ENCODE peak calls at places on chromosomes 12 and 14, in seven cellular contexts. Z is GM23248, O is PC-3, D is H1, L is HCT116, V is mammary epithelial cell, W is fibroblast of lung. J is an unnamed sample. For H3K4me1, the result is how much of the 10 kb centered on the place peaks cover.

GRCh38 chr14:55129428-55130193 is 559 bp downstream of the LGALS3 start:
- DNase-seq in Z (peak), O (peak), D (peak), L (no peak), V (peak), W (peak), J (peak)

GRCh38 chr12:109592905-109593272 is 19.3 kb downstream of the MVK start:
- DNase-seq in Z (no peak), O (no peak), D (no peak), L (no peak), V (no peak), W (no peak), J (no peak)

GRCh38 chr12:56684745-56685369 is 3.2 kb downstream of the PTGES3 start:
- DNase-seq in Z (peak), O (peak), D (no peak), L (no peak), V (no peak), W (no peak), J (peak)

GRCh38 chr12:80702889-80703605 is 4.4 kb upstream of the MYF6 start:
- DNase-seq in Z (peak), O (peak), D (no peak), L (no peak), V (peak), W (peak), J (no peak)

GRCh38 chr14:74906923-74907620 is 16.0 kb downstream of the RPS6KL1 start:
- DNase-seq in Z (peak), O (no peak), D (no peak), L (no peak), V (no peak), W (no peak), J (peak)

GRCh38 chr12:108597559-108598471 is at the start of gene TMEM119:
- DNase-seq in Z (peak), O (no peak), D (no peak), L (no peak), V (no peak), W (peak), J (peak)

GRCh38 chr12:96400631-96401060 is 407 bp upstream of the CDK17 start:
- DNase-seq in Z (peak), O (peak), D (peak), L (no peak), V (peak), W (peak), J (no peak)

GRCh38 chr14:28577711-28578131 is 188.9 kb upstream of the FOXG1 start:
- DNase-seq in Z (no peak), O (peak), D (no peak), L (no peak), V (peak), W (peak), J (no peak)

GRCh38 chr12:131506426-131506825 is 204.5 kb upstream of the SFSWAP start:
- DNase-seq in Z (no peak), O (no peak), D (no peak), L (no peak), V (no peak), W (no peak), J (no peak)

GRCh38 chr12:88876867-88877266 is 296.6 kb upstream of the KITLG start:
- DNase-seq in Z (peak), O (peak), D (no peak), L (no peak), V (peak), W (peak), J (no peak)

GRCh38 chr14:75283162-75283883 is 4.7 kb downstream of the FOS start:
- DNase-seq in Z (peak), O (no peak), D (no peak), L (no peak), V (peak), W (peak), J (no peak)

GRCh38 chr14:78637489-78637888 is 467.3 kb downstream of the NRXN3 start:
- DNase-seq in Z (no peak), O (no peak), D (no peak), L (no peak), V (no peak), W (no peak), J (no peak)

DNA sequence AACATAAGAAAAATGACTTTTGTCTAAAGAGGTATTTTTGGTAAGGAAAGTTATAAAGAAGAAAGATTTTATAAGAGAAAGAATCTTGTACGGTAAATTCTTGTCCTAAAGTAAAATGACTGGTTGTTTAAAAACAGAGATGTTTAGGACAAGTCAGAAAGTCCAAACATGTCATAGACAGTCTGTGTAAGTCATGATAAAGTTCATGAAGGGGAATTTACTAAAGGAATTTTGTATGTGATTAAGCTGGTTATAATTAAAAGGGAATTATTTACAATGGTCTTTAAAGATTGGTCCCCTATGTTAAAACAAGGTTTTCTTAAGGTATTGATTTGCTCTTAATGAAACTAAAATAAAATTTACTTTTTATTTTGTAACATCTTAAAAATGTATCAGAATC is 269.4 kb upstream of the CCDC196 start:
- DNase-seq in Z (no peak), O (peak), D (no peak), L (peak), V (no peak), W (no peak), J (no peak)
- H3K4me1 ChIP-seq in Z (under half), O (under half), D (under half), L (under half), V (under half), W (under half), J (under half)

DNA sequence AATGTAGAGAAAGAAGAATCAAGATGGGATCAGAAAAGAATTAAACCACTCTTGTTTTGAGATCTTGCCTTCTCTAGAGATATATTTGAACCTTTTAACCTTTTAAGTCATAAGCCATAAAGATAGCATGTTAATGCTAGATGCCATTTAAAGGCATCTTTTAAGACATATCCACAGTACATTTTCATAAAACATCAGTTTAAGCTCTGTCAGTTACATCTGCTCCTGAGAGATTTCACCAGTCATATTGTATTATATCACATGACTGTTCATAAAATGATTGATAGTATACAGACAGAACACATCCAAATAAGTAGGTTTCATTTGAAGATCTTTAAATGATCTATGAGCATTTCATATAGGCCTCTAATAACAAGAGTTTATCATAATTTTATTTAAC is 1238.5 kb downstream of the SLC16A7 start:
- DNase-seq in Z (no peak), O (no peak), D (no peak), L (no peak), V (no peak), W (no peak), J (no peak)
- H3K9ac ChIP-seq in Z (no peak), O (no peak), D (no peak), L (no peak), V (no peak), W (no peak), J (no peak)

GRCh38 chr12:53204351-53204750 is 2.7 kb downstream of the ITGB7 start:
- DNase-seq in Z (no peak), O (no peak), D (no peak), L (no peak), V (no peak), W (no peak), J (no peak)
- H3K4me3 ChIP-seq in Z (no peak), O (no peak), D (no peak), L (no peak), V (no peak), W (no peak), J (no peak)

GRCh38 chr14:68949236-68949965 is 29.7 kb downstream of the ACTN1 start:
- DNase-seq in Z (peak), O (no peak), D (no peak), L (no peak), V (peak), W (peak), J (peak)

GRCh38 chr14:68945585-68946289 is 33.4 kb downstream of the ACTN1 start:
- DNase-seq in Z (no peak), O (no peak), D (no peak), L (no peak), V (no peak), W (no peak), J (peak)

GRCh38 chr14:68946423-68946822 is 32.7 kb downstream of the ACTN1 start:
- DNase-seq in Z (no peak), O (no peak), D (no peak), L (no peak), V (no peak), W (no peak), J (peak)

GRCh38 chr14:68948686-68949085 is 30.4 kb downstream of the ACTN1 start:
- DNase-seq in Z (peak), O (no peak), D (no peak), L (no peak), V (no peak), W (no peak), J (peak)

DNA sequence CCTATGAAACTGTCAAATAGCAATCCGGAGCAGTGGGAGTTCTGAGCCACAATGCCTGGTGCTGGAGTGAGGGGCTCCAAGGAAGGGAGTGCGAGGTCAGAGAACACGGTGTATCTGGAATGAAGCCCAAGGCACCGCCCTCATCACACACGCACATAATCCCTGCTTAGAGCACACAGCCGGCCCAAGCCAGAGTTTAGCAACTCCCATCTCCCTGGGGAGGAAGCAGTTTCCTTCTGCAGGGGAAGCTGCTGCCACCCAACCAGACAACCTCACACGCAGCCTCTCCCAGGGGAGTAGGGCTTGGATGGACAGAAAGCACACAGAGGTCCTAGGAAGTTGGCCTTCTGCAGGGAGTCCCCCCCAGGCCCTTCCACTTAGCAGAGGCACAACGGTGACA is 31.3 kb downstream of the ACTN1 start:
- DNase-seq in Z (peak), O (no peak), D (no peak), L (no peak), V (peak), W (no peak), J (peak)
- H3K4me1 ChIP-seq in Z (half or more), O (under half), D (under half), L (half or more), V (half or more), W (half or more), J (under half)

DNA sequence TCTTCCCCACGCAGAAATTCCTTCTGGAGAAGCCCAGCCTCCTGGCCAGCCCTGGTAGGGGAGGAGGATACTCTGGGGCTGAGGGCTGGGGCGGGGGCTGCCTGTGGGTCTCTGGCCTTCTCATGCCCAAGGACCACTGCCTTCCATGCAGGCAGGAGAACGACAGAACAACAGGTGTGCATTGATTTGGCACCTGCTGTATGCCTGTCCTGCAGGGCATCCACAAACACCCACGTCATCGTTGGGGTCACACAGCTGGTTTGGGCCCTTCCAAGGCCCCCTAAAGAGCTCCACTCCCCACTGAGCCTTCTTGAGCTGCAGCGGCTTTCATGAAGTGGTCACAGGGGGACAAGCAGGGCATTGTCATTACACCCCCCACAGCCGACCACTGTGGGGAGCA is 60.4 kb downstream of the PHETA1 start:
- DNase-seq in Z (no peak), O (no peak), D (no peak), L (no peak), V (no peak), W (no peak), J (no peak)
- H3K9ac ChIP-seq in Z (no peak), O (no peak), D (no peak), L (no peak), V (no peak), W (no peak), J (no peak)

GRCh38 chr14:39956372-39956771 is 524.1 kb upstream of the FBXO33 start:
- DNase-seq in Z (no peak), O (peak), D (no peak), L (peak), V (no peak), W (no peak), J (no peak)
- H3K4me3 ChIP-seq in Z (no peak), O (no peak), D (no peak), L (no peak), V (no peak), W (no peak), J (no peak)

J was measured in kidney.